ENCODE peak calls at places on chromosomes 13 and 19, in six cellular contexts. One of them, this sample, is unnamed.

GRCh38 chr13:32791545-32792172 is 205.4 kb downstream of the PDS5B start:
- DNase-seq in GM23338: no peak
- DNase-seq in foreskin fibroblast: peak; percentile 27
- DNase-seq in body of pancreas: no peak
- DNase-seq in mesothelial cell of epicardium: no peak
- DNase-seq in WTC11: no peak
- DNase-seq in this sample: no peak

GRCh38 chr19:38514812-38515633 is 81.5 kb downstream of the RYR1 start:
- DNase-seq in mesothelial cell of epicardium: peak; percentile 62
- DNase-seq in foreskin fibroblast: peak; percentile 78
- DNase-seq in GM23338: peak; percentile 82
- DNase-seq in WTC11: peak; percentile 84
- DNase-seq in body of pancreas: peak; percentile 73
- DNase-seq in this sample: peak; percentile 60

GRCh38 chr19:58398545-58398944 is 3.1 kb downstream of the RNF225 start:
- DNase-seq in foreskin fibroblast: no peak
- DNase-seq in body of pancreas: no peak
- DNase-seq in mesothelial cell of epicardium: no peak
- DNase-seq in GM23338: no peak
- DNase-seq in WTC11: no peak
- DNase-seq in this sample: no peak

GRCh38 chr13:98461525-98462240 is 115.2 kb downstream of the STK24 start:
- DNase-seq in foreskin fibroblast: no peak
- DNase-seq in body of pancreas: no peak
- DNase-seq in WTC11: no peak
- DNase-seq in GM23338: no peak
- DNase-seq in mesothelial cell of epicardium: no peak
- DNase-seq in this sample: no peak

GRCh38 chr19:35142531-35143230 is 374 bp upstream of the FXYD7 start:
- DNase-seq in body of pancreas: peak; percentile 75
- DNase-seq in foreskin fibroblast: peak; percentile 63
- DNase-seq in GM23338: peak; percentile 91
- DNase-seq in mesothelial cell of epicardium: no peak
- DNase-seq in WTC11: peak; percentile 80
- DNase-seq in this sample: peak; percentile 70

GRCh38 chr19:37997911-37998344 is 90.9 kb downstream of the SIPA1L3 start:
- DNase-seq in GM23338: no peak
- DNase-seq in foreskin fibroblast: peak; percentile 95
- DNase-seq in body of pancreas: no peak
- DNase-seq in WTC11: no peak
- DNase-seq in mesothelial cell of epicardium: no peak
- DNase-seq in this sample: no peak

GRCh38 chr13:32840840-32841713 is 175.1 kb upstream of the KL start:
- DNase-seq in foreskin fibroblast: no peak
- DNase-seq in mesothelial cell of epicardium: no peak
- DNase-seq in WTC11: no peak
- DNase-seq in GM23338: no peak
- DNase-seq in body of pancreas: no peak
- DNase-seq in this sample: no peak

GRCh38 chr19:46610413-46610775 is 9.3 kb downstream of the CALM3 start:
- DNase-seq in WTC11: no peak
- DNase-seq in body of pancreas: no peak
- DNase-seq in GM23338: no peak
- DNase-seq in foreskin fibroblast: no peak
- DNase-seq in mesothelial cell of epicardium: no peak
- DNase-seq in this sample: no peak

GRCh38 chr13:113735750-113736149 is 23.3 kb upstream of the TMEM255B start:
- DNase-seq in WTC11: no peak
- DNase-seq in mesothelial cell of epicardium: peak; percentile 20
- DNase-seq in GM23338: no peak
- DNase-seq in foreskin fibroblast: no peak
- DNase-seq in body of pancreas: no peak
- DNase-seq in this sample: no peak

GRCh38 chr19:3478409-3479176 is 1.7 kb downstream of the SMIM24 start:
- DNase-seq in foreskin fibroblast: no peak
- DNase-seq in body of pancreas: no peak
- DNase-seq in GM23338: peak; percentile 49
- DNase-seq in mesothelial cell of epicardium: no peak
- DNase-seq in WTC11: no peak
- DNase-seq in this sample: no peak

GRCh38 chr13:42102961-42103688 is 54.7 kb downstream of the DGKH start:
- DNase-seq in foreskin fibroblast: peak; percentile 53
- DNase-seq in GM23338: no peak
- DNase-seq in WTC11: no peak
- DNase-seq in body of pancreas: no peak
- DNase-seq in mesothelial cell of epicardium: no peak
- DNase-seq in this sample: no peak

GRCh38 chr13:75749407-75749806 is 113.3 kb downstream of the LMO7 start:
- DNase-seq in mesothelial cell of epicardium: no peak
- DNase-seq in WTC11: no peak
- DNase-seq in foreskin fibroblast: peak; percentile 83
- DNase-seq in body of pancreas: no peak
- DNase-seq in GM23338: peak; percentile 17
- DNase-seq in this sample: no peak

GRCh38 chr13:48653074-48654054 is at the start of gene CYSLTR2:
- DNase-seq in WTC11: no peak
- DNase-seq in GM23338: peak; percentile 52
- DNase-seq in mesothelial cell of epicardium: no peak
- DNase-seq in foreskin fibroblast: peak; percentile 31
- DNase-seq in body of pancreas: no peak
- DNase-seq in this sample: no peak

GRCh38 chr13:113112893-113113845 is 7.6 kb downstream of the F7 start:
- DNase-seq in GM23338: no peak
- DNase-seq in mesothelial cell of epicardium: no peak
- DNase-seq in foreskin fibroblast: no peak
- DNase-seq in WTC11: no peak
- DNase-seq in body of pancreas: no peak
- DNase-seq in this sample: no peak

GRCh38 chr19:5967994-5968430 is 9.9 kb downstream of the RANBP3 start:
- DNase-seq in body of pancreas: peak; percentile 74
- DNase-seq in GM23338: peak; percentile 91
- DNase-seq in foreskin fibroblast: peak; percentile 88
- DNase-seq in mesothelial cell of epicardium: no peak
- DNase-seq in WTC11: peak; percentile 77
- DNase-seq in this sample: peak; percentile 90

GRCh38 chr13:71830736-71831135 is 36.3 kb downstream of the DACH1 start:
- DNase-seq in body of pancreas: no peak
- DNase-seq in mesothelial cell of epicardium: no peak
- DNase-seq in foreskin fibroblast: no peak
- DNase-seq in WTC11: no peak
- DNase-seq in GM23338: no peak
- DNase-seq in this sample: no peak

GRCh38 chr13:109275848-109276247 is 510.5 kb downstream of the IRS2 start:
- DNase-seq in body of pancreas: peak; percentile 3
- DNase-seq in mesothelial cell of epicardium: no peak
- DNase-seq in GM23338: peak; percentile 51
- DNase-seq in foreskin fibroblast: no peak
- DNase-seq in WTC11: peak; percentile 32
- DNase-seq in this sample: no peak

GRCh38 chr19:46967578-46968018 is 52.0 kb upstream of the NPAS1 start:
- DNase-seq in mesothelial cell of epicardium: no peak
- DNase-seq in foreskin fibroblast: no peak
- DNase-seq in WTC11: no peak
- DNase-seq in body of pancreas: no peak
- DNase-seq in GM23338: no peak
- DNase-seq in this sample: peak; percentile 68

GRCh38 chr19:45781282-45782161 is 768 bp downstream of the DMPK start:
- DNase-seq in mesothelial cell of epicardium: no peak
- DNase-seq in WTC11: no peak
- DNase-seq in GM23338: no peak
- DNase-seq in body of pancreas: peak; percentile 87
- DNase-seq in foreskin fibroblast: peak; percentile 56
- DNase-seq in this sample: no peak

GRCh38 chr13:40388617-40389016 is 277.8 kb downstream of the FOXO1 start:
- DNase-seq in GM23338: no peak
- DNase-seq in WTC11: no peak
- DNase-seq in foreskin fibroblast: peak; percentile 44
- DNase-seq in mesothelial cell of epicardium: no peak
- DNase-seq in body of pancreas: peak; percentile 44
- DNase-seq in this sample: peak; percentile 27

GRCh38 chr19:2982556-2982955 is 5.2 kb downstream of the TLE6 start:
- DNase-seq in WTC11: no peak
- DNase-seq in body of pancreas: no peak
- DNase-seq in foreskin fibroblast: no peak
- DNase-seq in GM23338: no peak
- DNase-seq in mesothelial cell of epicardium: no peak
- DNase-seq in this sample: no peak

GRCh38 chr13:114309086-114309485 is 5.2 kb upstream of the CHAMP1 start:
- DNase-seq in body of pancreas: no peak
- DNase-seq in mesothelial cell of epicardium: no peak
- DNase-seq in WTC11: no peak
- DNase-seq in GM23338: no peak
- DNase-seq in foreskin fibroblast: no peak
- DNase-seq in this sample: no peak

GRCh38 chr13:98466634-98467236 is 110.2 kb downstream of the STK24 start:
- DNase-seq in body of pancreas: no peak
- DNase-seq in GM23338: peak; percentile 84
- DNase-seq in WTC11: peak; percentile 87
- DNase-seq in mesothelial cell of epicardium: no peak
- DNase-seq in foreskin fibroblast: peak; percentile 69
- DNase-seq in this sample: no peak

GRCh38 chr13:112063309-112063626 is 3.7 kb upstream of the SOX1 start:
- DNase-seq in WTC11: no peak
- DNase-seq in GM23338: no peak
- DNase-seq in mesothelial cell of epicardium: no peak
- DNase-seq in foreskin fibroblast: no peak
- DNase-seq in body of pancreas: no peak
- DNase-seq in this sample: no peak
- TF ChIP-seq CTCF in WTC11: no peak
- TF ChIP-seq CTCF in GM23338: no peak
- TF ChIP-seq CTCF in mesothelial cell of epicardium: no peak
- TF ChIP-seq CTCF in foreskin fibroblast: no peak
- TF ChIP-seq CTCF in body of pancreas: no peak
- TF ChIP-seq CTCF in this sample: no peak

DNA sequence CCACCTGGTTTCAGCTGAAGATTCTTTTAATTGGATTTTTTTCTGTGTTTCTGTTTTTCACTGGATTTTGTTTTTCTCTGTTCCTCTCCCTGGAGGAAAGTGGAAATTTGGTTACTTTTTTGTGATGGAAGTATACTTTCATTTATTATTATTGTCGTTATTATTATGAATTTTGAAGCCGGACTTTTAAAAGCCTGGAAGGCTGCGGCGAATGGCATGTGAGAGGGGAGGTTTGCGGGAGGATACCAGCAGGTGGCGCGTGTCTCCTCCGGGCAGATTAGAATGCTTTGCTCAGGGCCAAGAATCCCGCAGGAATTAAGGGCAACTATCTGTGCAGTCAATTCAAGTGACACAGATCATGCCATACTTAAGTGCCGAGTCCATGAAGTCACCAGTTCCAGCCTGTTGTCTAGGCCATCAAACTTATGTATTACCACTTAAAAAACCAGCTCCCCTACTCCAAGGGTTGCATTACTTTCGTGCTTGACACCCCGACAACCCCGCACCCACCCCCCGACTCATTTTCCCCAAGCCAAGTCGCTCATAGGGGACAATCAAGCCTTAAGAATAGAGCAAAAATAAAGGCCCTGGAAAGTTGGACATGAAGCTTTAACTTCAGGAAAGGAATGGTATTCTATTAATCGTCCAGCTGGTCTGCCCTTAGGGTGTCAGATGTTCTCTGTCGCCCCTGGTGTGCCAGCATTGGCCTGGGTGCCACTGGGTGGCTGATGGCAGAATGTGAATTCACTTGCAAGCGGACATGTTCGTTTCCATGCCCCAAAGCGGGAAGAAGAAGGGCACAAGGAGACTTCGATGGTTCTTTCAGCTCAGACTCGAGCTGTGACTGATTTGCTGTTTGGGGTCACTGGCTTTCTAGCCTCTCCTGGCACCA is 1.3 kb upstream of the LRCH1 start:
- DNase-seq in foreskin fibroblast: peak; percentile 84
- DNase-seq in GM23338: peak; percentile 87
- DNase-seq in body of pancreas: peak; percentile 82
- DNase-seq in mesothelial cell of epicardium: peak; percentile 55
- DNase-seq in WTC11: peak; percentile 82
- DNase-seq in this sample: peak; percentile 89
- TF ChIP-seq CTCF in foreskin fibroblast: peak; percentile 89
- TF ChIP-seq CTCF in GM23338: peak; percentile 90
- TF ChIP-seq CTCF in body of pancreas: peak; percentile 88
- TF ChIP-seq CTCF in mesothelial cell of epicardium: peak; percentile 72
- TF ChIP-seq CTCF in WTC11: peak; percentile 60
- TF ChIP-seq CTCF in this sample: peak; percentile 91

GRCh38 chr13:91909617-91910016 is 511.2 kb downstream of the GPC5 start:
- DNase-seq in GM23338: no peak
- DNase-seq in WTC11: no peak
- DNase-seq in mesothelial cell of epicardium: no peak
- DNase-seq in body of pancreas: no peak
- DNase-seq in foreskin fibroblast: no peak
- DNase-seq in this sample: no peak

GRCh38 chr13:91907398-91907797 is 509.0 kb downstream of the GPC5 start:
- DNase-seq in GM23338: no peak
- DNase-seq in body of pancreas: no peak
- DNase-seq in foreskin fibroblast: no peak
- DNase-seq in mesothelial cell of epicardium: no peak
- DNase-seq in WTC11: no peak
- DNase-seq in this sample: no peak

GRCh38 chr13:91904005-91904404 is 505.6 kb downstream of the GPC5 start:
- DNase-seq in mesothelial cell of epicardium: no peak
- DNase-seq in foreskin fibroblast: no peak
- DNase-seq in body of pancreas: no peak
- DNase-seq in WTC11: no peak
- DNase-seq in GM23338: no peak
- DNase-seq in this sample: no peak

DNA sequence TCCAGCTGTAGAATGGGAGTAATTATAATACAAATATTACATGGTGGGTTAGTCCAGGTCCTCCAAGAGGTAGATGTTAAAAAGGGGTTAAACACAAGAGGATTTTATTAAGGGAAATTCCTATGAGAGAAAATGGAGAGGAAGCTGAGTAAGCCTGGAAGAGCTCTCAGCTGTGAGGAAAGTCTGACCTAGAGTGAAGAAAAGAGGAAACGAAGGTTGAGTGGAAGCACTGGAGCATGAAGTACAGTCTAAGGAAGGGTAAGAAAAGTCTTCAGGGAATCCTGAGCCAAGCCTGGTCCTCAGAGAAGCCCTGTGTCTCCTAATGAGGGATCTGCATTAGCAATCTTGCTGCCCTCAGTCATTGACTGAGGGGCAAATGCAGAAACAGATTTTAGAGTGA is 506.2 kb downstream of the GPC5 start:
- DNase-seq in body of pancreas: no peak
- DNase-seq in foreskin fibroblast: no peak
- DNase-seq in GM23338: no peak
- DNase-seq in WTC11: no peak
- DNase-seq in mesothelial cell of epicardium: no peak
- DNase-seq in this sample: no peak
- TF ChIP-seq CTCF in body of pancreas: no peak
- TF ChIP-seq CTCF in foreskin fibroblast: no peak
- TF ChIP-seq CTCF in GM23338: no peak
- TF ChIP-seq CTCF in WTC11: no peak
- TF ChIP-seq CTCF in mesothelial cell of epicardium: no peak
- TF ChIP-seq CTCF in this sample: no peak

DNA sequence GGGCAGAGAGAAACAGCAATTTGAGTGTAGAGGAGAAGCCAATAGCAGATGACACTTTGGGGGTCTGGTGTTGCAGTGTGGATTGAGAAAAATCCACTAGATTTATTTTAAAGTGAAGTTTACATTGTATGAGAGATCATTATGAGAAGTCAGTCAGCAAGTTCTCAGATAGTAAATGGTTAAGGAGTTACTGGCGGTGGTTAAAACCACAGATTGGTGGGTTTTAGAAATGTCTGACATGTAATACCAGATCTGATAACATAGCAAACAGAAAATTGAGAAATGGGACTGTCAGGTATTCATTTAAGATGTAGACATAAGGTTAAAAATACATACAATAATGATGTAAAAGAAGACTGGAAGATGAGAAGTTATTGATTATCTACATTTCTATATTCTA is 7.2 kb downstream of the ABHD13 start:
- DNase-seq in foreskin fibroblast: no peak
- DNase-seq in GM23338: no peak
- DNase-seq in body of pancreas: no peak
- DNase-seq in WTC11: no peak
- DNase-seq in mesothelial cell of epicardium: no peak
- DNase-seq in this sample: no peak
- TF ChIP-seq CTCF in foreskin fibroblast: no peak
- TF ChIP-seq CTCF in GM23338: no peak
- TF ChIP-seq CTCF in body of pancreas: no peak
- TF ChIP-seq CTCF in WTC11: no peak
- TF ChIP-seq CTCF in mesothelial cell of epicardium: no peak
- TF ChIP-seq CTCF in this sample: no peak

This sample was measured in colonic mucosa.